ENCODE peak calls at places on chromosomes 5 and 9, in five cellular contexts. K is uterus, V is H1, B is AG09309, C is mucosa of descending colon. G is an unnamed sample.

GRCh38 chr9:134738869-134739659 is 97.5 kb downstream of the COL5A1 start:
- DNase-seq in K (peak), V (peak), B (no peak), C (peak), G (peak)

GRCh38 chr9:126146254-126147145 is 180.1 kb upstream of the MVB12B start:
- DNase-seq in K (no peak), V (peak), B (no peak), C (peak), G (no peak)

GRCh38 chr5:137580030-137580429 is 80.9 kb upstream of the SPOCK1 start:
- DNase-seq in K (no peak), V (peak), B (no peak), C (no peak), G (no peak)

GRCh38 chr9:106059886-106060285 is 365.5 kb downstream of the TMEM38B start:
- DNase-seq in K (no peak), V (no peak), B (no peak), C (no peak), G (no peak)

GRCh38 chr9:34732886-34733285 is 22.9 kb upstream of the CCL21 start:
- DNase-seq in K (no peak), V (no peak), B (no peak), C (no peak), G (no peak)

GRCh38 chr5:147037517-147038205 is 159.1 kb upstream of the PPP2R2B start:
- DNase-seq in K (no peak), V (no peak), B (peak), C (no peak), G (peak)

GRCh38 chr9:20701058-20701457 is 17.0 kb downstream of the FOCAD start:
- DNase-seq in K (no peak), V (no peak), B (no peak), C (no peak), G (no peak)

GRCh38 chr9:19732570-19732969 is 56.3 kb downstream of the SLC24A2 start:
- DNase-seq in K (no peak), V (no peak), B (no peak), C (no peak), G (no peak)

GRCh38 chr9:14661421-14662059 is 31.7 kb downstream of the ZDHHC21 start:
- DNase-seq in K (no peak), V (no peak), B (no peak), C (peak), G (peak)

GRCh38 chr9:86977205-86977835 is 30.0 kb upstream of the GAS1 start:
- DNase-seq in K (no peak), V (no peak), B (peak), C (no peak), G (peak)

GRCh38 chr5:96702503-96703383 is 40.6 kb downstream of the CAST start:
- DNase-seq in K (peak), V (peak), B (peak), C (peak), G (peak)

GRCh38 chr5:78705826-78706225 is 57.3 kb upstream of the LHFPL2 start:
- DNase-seq in K (no peak), V (no peak), B (no peak), C (no peak), G (no peak)

GRCh38 chr9:5799314-5799713 is 33.6 kb downstream of the ERMP1 start:
- DNase-seq in K (no peak), V (no peak), B (peak), C (peak), G (peak)

GRCh38 chr9:125559894-125560293 is 147.1 kb downstream of the MAPKAP1 start:
- DNase-seq in K (no peak), V (no peak), B (no peak), C (no peak), G (no peak)

GRCh38 chr9:114538241-114538640 is 33.0 kb upstream of the WHRN start:
- DNase-seq in K (no peak), V (no peak), B (no peak), C (peak), G (no peak)

GRCh38 chr5:143685416-143685815 is 126.5 kb upstream of the HMHB1 start:
- DNase-seq in K (no peak), V (no peak), B (no peak), C (no peak), G (peak)
- TF ChIP-seq CTCF in K (no peak), V (no peak), B (peak), C (no peak), G (peak)

DNA sequence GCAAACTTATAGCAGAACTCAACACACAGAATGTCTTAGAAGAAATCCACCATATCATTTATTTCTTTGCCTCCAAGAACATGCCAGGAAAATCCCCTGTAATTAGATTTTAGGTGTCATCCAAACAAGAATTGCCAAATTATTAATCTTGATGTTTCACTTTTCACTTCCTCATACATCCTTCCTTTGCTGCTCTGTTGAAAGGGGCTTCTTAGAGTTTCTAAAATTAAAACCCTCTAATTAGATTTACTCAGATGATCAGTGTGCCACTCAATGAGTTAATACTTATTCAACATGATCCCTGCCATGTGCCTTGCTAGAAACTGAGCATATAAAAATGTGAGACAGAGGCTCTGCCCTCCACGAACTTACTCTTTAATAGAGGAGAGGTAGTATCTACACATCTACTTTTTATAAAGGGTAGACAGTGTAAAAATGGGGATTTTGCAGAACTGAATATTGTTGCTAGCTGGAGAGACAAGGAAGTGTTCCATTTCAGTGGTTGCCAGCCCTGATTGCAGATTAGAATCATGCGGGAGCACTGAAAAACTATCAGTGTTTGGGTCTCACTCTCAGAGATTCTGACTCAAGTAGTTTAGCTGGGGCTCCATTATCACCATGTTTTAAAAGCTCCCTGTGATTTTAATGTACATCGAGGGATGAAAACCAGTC is 498.4 kb downstream of the TLE4 start:
- DNase-seq in K (no peak), V (no peak), B (no peak), C (no peak), G (no peak)
- H3K4me3 ChIP-seq in K (no peak), V (no peak), B (no peak), C (no peak), G (no peak)

DNA sequence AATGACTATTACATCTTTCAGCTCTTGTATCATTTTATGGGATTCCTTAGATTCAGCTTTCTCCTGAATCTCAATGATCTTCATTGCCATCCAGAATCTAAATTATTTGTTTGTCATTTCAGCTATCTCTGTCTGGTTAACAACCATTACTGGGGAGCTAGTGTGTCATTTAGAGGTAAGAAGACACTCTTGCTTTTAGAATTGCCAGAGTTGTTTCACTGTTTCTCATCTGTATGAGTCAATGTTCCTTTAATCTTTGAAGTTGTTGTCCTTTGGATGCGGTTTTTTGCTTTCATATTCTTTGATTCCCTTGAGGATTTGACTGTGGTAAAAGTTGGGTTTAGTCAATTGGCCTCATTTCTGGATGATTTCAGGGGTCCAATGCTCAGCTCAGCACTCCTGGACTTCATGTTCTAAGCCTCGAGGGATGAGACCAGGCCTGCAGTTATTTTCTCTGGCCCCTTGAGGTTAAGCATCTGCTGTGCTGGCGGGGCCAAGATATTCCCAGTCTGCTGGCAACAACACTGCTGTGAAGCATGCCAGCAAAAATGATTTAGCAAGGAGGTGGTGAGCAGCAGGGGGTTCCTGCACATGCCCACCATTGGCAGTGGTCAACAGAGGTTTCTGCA is 102.4 kb upstream of the PCSK5 start:
- DNase-seq in K (no peak), V (no peak), B (no peak), C (no peak), G (no peak)
- TF ChIP-seq CTCF in K (no peak), V (no peak), B (no peak), C (no peak), G (no peak)

GRCh38 chr5:179345179-179345428 is 157 bp downstream of the ADAMTS2 start:
- DNase-seq in K (no peak), V (peak), B (no peak), C (no peak), G (no peak)
- H3K4me3 ChIP-seq in K (peak), V (no peak), B (peak), C (peak), G (peak)

DNA sequence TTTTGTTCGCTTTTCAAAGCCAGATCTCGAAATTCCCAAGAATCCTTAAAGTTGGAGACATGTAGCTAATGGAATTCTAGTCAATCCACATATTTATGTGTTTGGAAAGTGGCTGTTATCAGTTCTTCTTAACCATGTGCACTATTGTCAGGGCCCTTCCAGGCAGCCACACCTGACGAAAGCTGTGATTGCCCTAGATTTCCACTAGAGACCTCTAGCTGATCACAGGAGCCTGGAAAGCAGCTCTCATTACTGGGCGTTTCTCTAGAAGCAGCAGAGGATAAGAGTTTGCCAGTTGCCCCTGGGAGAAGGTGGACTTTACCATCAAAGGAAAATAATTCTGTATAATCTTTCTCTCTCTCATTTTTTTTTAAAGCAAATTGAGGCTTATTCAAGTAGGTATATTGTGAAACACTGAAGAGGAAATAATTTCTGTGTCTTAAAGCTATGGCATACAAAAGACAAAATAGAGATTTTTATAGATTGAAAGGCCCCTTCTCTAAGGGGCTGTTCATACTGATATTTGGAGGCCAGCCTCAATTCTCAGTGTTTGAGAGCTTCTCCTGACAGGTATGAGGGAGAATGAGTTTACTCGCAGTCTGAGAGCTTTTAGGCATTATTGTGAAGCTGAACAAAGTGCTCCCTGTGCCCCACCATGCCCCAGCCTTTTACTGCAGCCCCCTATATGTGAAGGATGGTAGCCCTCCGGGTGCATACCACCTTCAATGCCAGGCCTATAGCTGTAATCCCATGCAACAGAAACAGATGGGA is 405.4 kb upstream of the ACTBL2 start:
- DNase-seq in K (peak), V (no peak), B (peak), C (peak), G (peak)
- TF ChIP-seq CTCF in K (no peak), V (peak), B (peak), C (no peak), G (peak)

DNA sequence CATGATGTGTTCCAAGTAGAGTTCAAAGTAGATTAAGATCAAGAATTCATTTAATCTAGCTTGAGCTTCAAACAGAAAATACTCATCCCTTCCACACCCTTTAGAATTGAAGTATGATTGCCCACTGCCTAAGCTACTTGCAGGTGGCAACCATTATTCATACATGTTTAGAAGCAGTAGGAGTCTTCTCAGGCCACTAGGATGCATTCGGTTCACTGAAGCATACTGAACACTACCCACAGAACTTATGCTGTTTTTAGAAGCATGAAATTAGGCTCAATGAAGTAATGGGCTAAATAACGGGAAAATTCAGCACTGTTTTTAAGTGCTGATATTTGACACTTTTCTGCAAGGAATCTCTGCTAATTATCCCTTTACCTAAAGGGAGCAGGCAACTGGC is 263.4 kb downstream of the DEPDC1B start:
- DNase-seq in K (no peak), V (no peak), B (no peak), C (no peak), G (no peak)
- H3K4me3 ChIP-seq in K (no peak), V (no peak), B (no peak), C (no peak), G (no peak)

GRCh38 chr5:7015586-7016256 is 302.5 kb downstream of the TENT4A start:
- DNase-seq in K (no peak), V (peak), B (no peak), C (peak), G (no peak)
- TF ChIP-seq CTCF in K (no peak), V (peak), B (no peak), C (no peak), G (no peak)

G was measured in AG10803.